ENCODE peak calls at places on chromosomes 1 and 21, in ten cellular contexts. M is right lobe of liver; B is GM23248; V is adipocyte; Z is spleen; N is CD4-positive, CD25-positive, alpha-beta regulatory T cell; L is heart right ventricle; O is fibroblast of lung; G is adrenal gland; T is keratinocyte. R is an unnamed sample. For H3K36me3 and H3K9me3, the result is how much of the 10 kb centered on the place peaks cover.

GRCh38 chr1:232443372-232443771 is 186.6 kb downstream of the SIPA1L2 start:
- DNase-seq in M (no peak), T (no peak), G (no peak), Z (no peak), L (no peak), N (no peak), O (no peak), B (no peak), V (no peak), R (no peak)

GRCh38 chr1:213122514-213122929 is 71.5 kb downstream of the RPS6KC1 start:
- DNase-seq in L (no peak), V (peak), T (no peak), Z (no peak), M (no peak), B (peak), G (no peak), N (peak), O (peak), R (no peak)

GRCh38 chr1:12011998-12012397 is 7.3 kb upstream of the MIIP start:
- DNase-seq in M (no peak), O (no peak), B (no peak), L (no peak), N (no peak), Z (no peak), T (no peak), G (no peak), V (no peak), R (no peak)

GRCh38 chr1:1926346-1926811 is 7.3 kb upstream of the TMEM52 start:
- DNase-seq in B (no peak), L (no peak), Z (peak), O (no peak), G (no peak), T (no peak), V (no peak), M (no peak), N (no peak), R (no peak)

GRCh38 chr1:18588093-18588492 is 42.6 kb upstream of the PAX7 start:
- DNase-seq in N (no peak), G (no peak), O (no peak), V (no peak), M (no peak), T (no peak), Z (no peak), B (no peak), L (no peak), R (no peak)

GRCh38 chr1:243291287-243291686 is 35.4 kb downstream of the SDCCAG8 start:
- DNase-seq in M (no peak), N (no peak), O (no peak), V (peak), L (no peak), T (no peak), Z (no peak), B (no peak), G (no peak), R (no peak)

GRCh38 chr1:232186936-232187335 is 443.0 kb downstream of the SIPA1L2 start:
- DNase-seq in Z (no peak), V (peak), M (no peak), G (no peak), N (no peak), O (no peak), L (no peak), T (no peak), B (no peak), R (no peak)

GRCh38 chr1:15417365-15417934 is 7.8 kb downstream of the EFHD2 start:
- DNase-seq in O (peak), V (peak), L (peak), G (peak), B (peak), Z (peak), T (no peak), N (peak), M (peak), R (no peak)

GRCh38 chr1:196317535-196318522 is 290.4 kb downstream of the KCNT2 start:
- DNase-seq in T (no peak), L (no peak), N (no peak), Z (no peak), V (peak), G (no peak), M (no peak), O (peak), B (peak), R (peak)

GRCh38 chr1:110618668-110619067 is 12.5 kb upstream of the KCNA2 start:
- DNase-seq in B (no peak), L (no peak), O (no peak), V (no peak), G (no peak), Z (no peak), T (no peak), N (no peak), M (no peak), R (no peak)

GRCh38 chr1:3816331-3817137 is 20.2 kb upstream of the LRRC47 start:
- DNase-seq in G (no peak), L (no peak), M (no peak), B (no peak), Z (no peak), V (no peak), T (no peak), N (no peak), O (no peak), R (peak)

GRCh38 chr1:86421601-86422280 is 2.2 kb upstream of the CLCA2 start:
- DNase-seq in O (peak), M (no peak), V (peak), Z (no peak), L (no peak), N (no peak), G (peak), T (no peak), B (peak), R (no peak)

GRCh38 chr1:167473761-167474160 is 44.6 kb downstream of the CD247 start:
- DNase-seq in G (no peak), B (no peak), T (no peak), Z (no peak), M (no peak), O (no peak), L (no peak), N (peak), V (no peak), R (no peak)

GRCh38 chr1:54375331-54376084 is 30.7 kb downstream of the SSBP3 start:
- DNase-seq in B (no peak), V (no peak), Z (peak), N (no peak), M (no peak), L (peak), T (no peak), O (no peak), G (no peak), R (peak)

GRCh38 chr1:41359211-41360073 is 1.8 kb upstream of the FOXO6 start:
- DNase-seq in Z (peak), T (no peak), V (peak), O (peak), M (peak), G (peak), N (no peak), L (no peak), B (peak), R (no peak)

GRCh38 chr1:39825432-39825941 is 36.8 kb upstream of the BMP8B start:
- DNase-seq in T (no peak), N (no peak), O (no peak), M (peak), B (no peak), G (no peak), V (no peak), L (no peak), Z (no peak), R (peak)

GRCh38 chr1:53620620-53620957 is 118.4 kb downstream of the GLIS1 start:
- DNase-seq in T (no peak), V (no peak), Z (no peak), G (no peak), O (no peak), M (no peak), B (no peak), L (no peak), N (no peak), R (no peak)

GRCh38 chr1:226534645-226535044 is 13.9 kb upstream of the STUM start:
- DNase-seq in L (no peak), T (no peak), M (no peak), N (no peak), B (no peak), Z (no peak), O (no peak), G (no peak), V (no peak), R (no peak)

GRCh38 chr1:173861731-173862145 is 6.1 kb downstream of the GAS5 start:
- DNase-seq in G (no peak), L (no peak), N (no peak), Z (no peak), M (no peak), T (no peak), V (no peak), B (no peak), O (no peak), R (no peak)

GRCh38 chr1:201085902-201086735 is 26.1 kb downstream of the CACNA1S start:
- DNase-seq in V (peak), L (peak), Z (no peak), M (peak), G (peak), O (peak), T (no peak), B (peak), N (peak), R (peak)

GRCh38 chr1:239956230-239956629 is 135.5 kb upstream of the FMN2 start:
- DNase-seq in T (no peak), M (no peak), B (no peak), N (no peak), O (no peak), Z (no peak), V (no peak), L (no peak), G (no peak), R (no peak)

GRCh38 chr1:107976431-107977215 is 11.6 kb upstream of the VAV3 start:
- DNase-seq in V (peak), L (no peak), T (no peak), Z (no peak), M (no peak), N (no peak), G (no peak), B (no peak), O (peak), R (no peak)

GRCh38 chr1:165696625-165697100 is 1.7 kb downstream of the ALDH9A1 start:
- DNase-seq in G (peak), N (no peak), V (peak), Z (no peak), B (peak), T (no peak), L (no peak), M (peak), O (peak), R (peak)

GRCh38 chr1:94919241-94920030 is 7.5 kb downstream of the CNN3 start:
- DNase-seq in M (no peak), B (peak), V (peak), N (no peak), O (peak), L (no peak), G (no peak), Z (no peak), T (no peak), R (no peak)

GRCh38 chr1:100005424-100005823 is 35.6 kb downstream of the SLC35A3 start:
- DNase-seq in N (no peak), L (no peak), Z (no peak), G (no peak), B (no peak), T (no peak), O (no peak), M (no peak), V (no peak), R (no peak)

GRCh38 chr21:22352088-22352487 is 1353.9 kb downstream of the NCAM2 start:
- DNase-seq in M (no peak), O (no peak), G (no peak), N (no peak), L (no peak), B (no peak), Z (no peak), T (no peak), V (no peak), R (no peak)

GRCh38 chr1:198169704-198170103 is 12.9 kb downstream of the NEK7 start:
- DNase-seq in T (peak), B (no peak), N (no peak), V (no peak), M (no peak), L (no peak), Z (no peak), G (no peak), O (peak), R (no peak)

GRCh38 chr1:31549807-31550620 is 26.3 kb upstream of the TINAGL1 start:
- DNase-seq in G (no peak), L (no peak), O (no peak), M (no peak), V (peak), N (no peak), B (peak), Z (no peak), T (no peak), R (peak)

GRCh38 chr21:35619184-35619583 is 441.1 kb downstream of the SETD4 start:
- DNase-seq in B (peak), L (no peak), N (no peak), M (no peak), O (peak), Z (no peak), G (no peak), V (peak), T (peak), R (no peak)

GRCh38 chr1:204128964-204129896 is 22.6 kb downstream of the ETNK2 start:
- DNase-seq in N (peak), T (no peak), G (peak), L (peak), V (peak), M (peak), B (peak), Z (peak), O (peak), R (peak)

GRCh38 chr1:54125671-54126070 is 27.1 kb downstream of the CDCP2 start:
- DNase-seq in V (peak), L (peak), N (no peak), Z (peak), O (no peak), G (peak), B (peak), M (peak), T (no peak), R (peak)

GRCh38 chr1:171061425-171062143 is 29.1 kb upstream of the FMO3 start:
- DNase-seq in L (no peak), N (no peak), B (no peak), O (no peak), G (no peak), Z (no peak), M (no peak), V (peak), T (no peak), R (no peak)

GRCh38 chr1:155962599-155963211 is 15.6 kb downstream of the ARHGEF2 start:
- DNase-seq in N (no peak), T (no peak), G (no peak), B (peak), L (peak), O (peak), M (no peak), Z (no peak), V (no peak), R (peak)

GRCh38 chr1:4048076-4048475 is 148.0 kb upstream of the C1orf174 start:
- DNase-seq in T (no peak), L (no peak), O (no peak), Z (no peak), G (no peak), M (no peak), B (no peak), V (no peak), N (no peak), R (no peak)

GRCh38 chr21:36125513-36126121 is 9.3 kb upstream of the CBR3 start:
- DNase-seq in T (no peak), N (peak), V (peak), B (peak), Z (no peak), G (no peak), L (no peak), M (no peak), O (peak), R (peak)

GRCh38 chr1:27963393-27963792 is 3.6 kb downstream of the XKR8 start:
- DNase-seq in M (no peak), T (no peak), V (no peak), B (no peak), N (no peak), G (no peak), L (no peak), Z (no peak), O (no peak), R (no peak)
- H3K36me3 ChIP-seq in M (under half), T (under half), V (under half), B (under half), N (under half), G (under half), L (under half), Z (under half), O (under half), R (under half)

GRCh38 chr21:28283652-28284490 is 708.8 kb downstream of the LTN1 start:
- DNase-seq in B (peak), N (no peak), O (peak), V (peak), T (no peak), G (no peak), L (no peak), Z (no peak), M (no peak), R (no peak)
- H3K9me3 ChIP-seq in B (under half), N (under half), O (under half), V (under half), T (under half), G (under half), L (under half), Z (under half), M (under half), R (under half)

GRCh38 chr1:181531951-181532640 is 48.8 kb downstream of the CACNA1E start:
- DNase-seq in V (no peak), N (no peak), O (peak), M (no peak), Z (no peak), T (no peak), B (no peak), L (no peak), G (no peak), R (no peak)
- H3K36me3 ChIP-seq in V (under half), N (under half), O (under half), M (under half), Z (under half), T (under half), B (under half), L (under half), G (under half), R (under half)

GRCh38 chr1:209912306-209912705 is 25.7 kb upstream of the SYT14 start:
- DNase-seq in G (no peak), B (no peak), L (no peak), N (no peak), V (no peak), Z (no peak), O (no peak), T (no peak), M (no peak), R (no peak)

GRCh38 chr1:209911746-209912145 is 26.3 kb upstream of the SYT14 start:
- DNase-seq in M (no peak), G (no peak), Z (no peak), N (no peak), L (no peak), O (no peak), V (no peak), T (peak), B (no peak), R (no peak)
- H3K9me3 ChIP-seq in M (under half), G (under half), Z (under half), N (under half), L (under half), O (under half), V (under half), T (under half), B (under half), R (under half)

GRCh38 chr1:8419172-8419571 is 101.3 kb downstream of the SLC45A1 start:
- DNase-seq in M (no peak), Z (no peak), G (no peak), L (no peak), T (no peak), B (peak), O (no peak), N (no peak), V (peak), R (no peak)
- H3K36me3 ChIP-seq in M (under half), Z (under half), G (under half), L (under half), T (under half), B (under half), O (under half), N (under half), V (half or more), R (under half)

DNA sequence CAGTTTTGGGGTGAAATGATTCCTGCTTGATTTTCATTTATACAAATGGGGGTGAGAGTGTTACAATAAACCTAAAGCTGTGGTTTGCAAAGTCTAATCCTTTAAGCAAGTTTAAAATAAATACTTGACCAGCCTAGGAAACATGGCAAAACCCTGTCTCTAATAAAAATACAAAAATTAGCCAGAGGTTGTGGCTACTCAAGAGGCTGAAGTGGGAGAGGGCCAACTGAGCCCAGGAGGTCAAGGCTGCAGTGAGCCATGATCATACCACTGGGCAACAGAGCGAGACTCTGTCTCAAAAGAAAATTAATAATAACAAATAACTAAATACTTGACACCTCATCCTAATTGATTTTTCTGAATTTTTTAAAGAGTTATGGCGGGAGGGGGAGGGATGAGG is 110.8 kb downstream of the EIF4G3 start:
- DNase-seq in Z (no peak), O (no peak), M (no peak), L (no peak), B (no peak), G (no peak), N (no peak), V (no peak), T (no peak), R (peak)
- H3K9me3 ChIP-seq in Z (under half), O (under half), M (under half), L (under half), B (under half), G (under half), N (under half), V (under half), T (under half), R (under half)

R was measured in thyroid gland.